ENCODE peak calls at places on chromosomes 3 and 15, in four cellular contexts. N is GM20000, W is osteocyte, Z is heart right ventricle. D is an unnamed sample.

GRCh38 chr3:23959147-23959900 is 14.2 kb downstream of the NR1D2 start:
- DNase-seq in N (no peak), W (no peak), Z (no peak), D (no peak)

GRCh38 chr15:78093242-78094020 is 1.1 kb downstream of the SH2D7 start:
- DNase-seq in N (no peak), W (no peak), Z (no peak), D (no peak)

GRCh38 chr3:113607219-113607596 is 74.9 kb downstream of the SIDT1 start:
- DNase-seq in N (no peak), W (no peak), Z (no peak), D (no peak)

GRCh38 chr3:117036259-117036799 is 326.8 kb downstream of the TUSC7 start:
- DNase-seq in N (no peak), W (peak; percentile 86), Z (no peak), D (no peak)

GRCh38 chr15:89772933-89773583 is 3.1 kb upstream of the MESP2 start:
- DNase-seq in N (no peak), W (no peak), Z (no peak), D (no peak)

GRCh38 chr3:29694783-29695182 is 413.9 kb downstream of the RBMS3 start:
- DNase-seq in N (no peak), W (no peak), Z (no peak), D (no peak)

GRCh38 chr3:113035387-113035982 is 44.7 kb downstream of the GTPBP8 start:
- DNase-seq in N (peak; percentile 75), W (no peak), Z (no peak), D (peak; percentile 68)

GRCh38 chr15:38229700-38230099 is 22.9 kb upstream of the SPRED1 start:
- DNase-seq in N (no peak), W (no peak), Z (no peak), D (no peak)

GRCh38 chr3:148128136-148128535 is 569.6 kb upstream of the AGTR1 start:
- DNase-seq in N (no peak), W (no peak), Z (no peak), D (no peak)

GRCh38 chr3:126827121-126827520 is 123.1 kb downstream of the CHCHD6 start:
- DNase-seq in N (no peak), W (no peak), Z (peak; percentile 23), D (no peak)

GRCh38 chr3:184540777-184541681 is 20.6 kb upstream of the EPHB3 start:
- DNase-seq in N (peak; percentile 70), W (peak; percentile 72), Z (peak; percentile 49), D (peak; percentile 62)

GRCh38 chr15:45326776-45327175 is 51.6 kb downstream of the GATM start:
- DNase-seq in N (no peak), W (no peak), Z (no peak), D (no peak)

GRCh38 chr15:66658057-66658456 is 44.0 kb upstream of the SMAD6 start:
- DNase-seq in N (no peak), W (no peak), Z (no peak), D (no peak)

GRCh38 chr3:110419571-110419970 is 652.0 kb upstream of the NECTIN3 start:
- DNase-seq in N (no peak), W (no peak), Z (no peak), D (no peak)

GRCh38 chr3:16516695-16517481 is 3.4 kb upstream of the RFTN1 start:
- DNase-seq in N (peak; percentile 43), W (no peak), Z (no peak), D (no peak)

GRCh38 chr3:79820089-79820488 is 52.3 kb upstream of the ROBO1 start:
- DNase-seq in N (no peak), W (no peak), Z (no peak), D (no peak)

GRCh38 chr3:79822076-79822475 is 54.3 kb upstream of the ROBO1 start:
- DNase-seq in N (no peak), W (no peak), Z (no peak), D (no peak)

GRCh38 chr3:79815478-79815877 is 47.7 kb upstream of the ROBO1 start:
- DNase-seq in N (no peak), W (no peak), Z (no peak), D (no peak)

GRCh38 chr3:79818015-79818414 is 50.2 kb upstream of the ROBO1 start:
- DNase-seq in N (no peak), W (no peak), Z (no peak), D (no peak)

DNA sequence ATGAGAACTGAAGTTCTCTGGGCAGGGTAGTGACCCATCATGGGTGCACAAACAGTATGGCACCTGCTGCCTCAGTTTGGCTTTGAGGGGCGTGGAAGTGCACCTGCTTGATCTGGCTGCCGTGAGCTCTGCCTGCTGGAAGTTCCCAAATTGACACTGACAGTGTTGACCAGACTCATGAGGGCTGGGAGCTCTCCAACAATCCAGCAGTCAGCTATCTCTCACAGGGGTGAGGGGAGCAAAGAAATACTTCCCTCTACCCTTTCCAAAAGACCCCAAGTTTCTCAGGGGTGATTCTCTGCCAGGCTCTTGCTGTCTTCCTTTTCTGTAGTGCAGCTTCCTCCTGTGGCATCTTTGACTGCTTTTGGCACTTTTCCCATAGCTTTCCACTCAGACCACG is 49.4 kb upstream of the ROBO1 start:
- DNase-seq in N (no peak), W (no peak), Z (no peak), D (no peak)
- TF ChIP-seq CTCF in N (no peak), W (no peak), Z (no peak), D (no peak)

GRCh38 chr3:34396288-34396687 is 597.9 kb downstream of the PDCD6IP start:
- DNase-seq in N (no peak), W (no peak), Z (no peak), D (no peak)

GRCh38 chr3:34396945-34397344 is 598.5 kb downstream of the PDCD6IP start:
- DNase-seq in N (no peak), W (no peak), Z (no peak), D (no peak)

GRCh38 chr3:34394978-34395748 is 596.7 kb downstream of the PDCD6IP start:
- DNase-seq in N (no peak), W (no peak), Z (no peak), D (no peak)
- TF ChIP-seq CTCF in N (no peak), W (no peak), Z (no peak), D (no peak)

DNA sequence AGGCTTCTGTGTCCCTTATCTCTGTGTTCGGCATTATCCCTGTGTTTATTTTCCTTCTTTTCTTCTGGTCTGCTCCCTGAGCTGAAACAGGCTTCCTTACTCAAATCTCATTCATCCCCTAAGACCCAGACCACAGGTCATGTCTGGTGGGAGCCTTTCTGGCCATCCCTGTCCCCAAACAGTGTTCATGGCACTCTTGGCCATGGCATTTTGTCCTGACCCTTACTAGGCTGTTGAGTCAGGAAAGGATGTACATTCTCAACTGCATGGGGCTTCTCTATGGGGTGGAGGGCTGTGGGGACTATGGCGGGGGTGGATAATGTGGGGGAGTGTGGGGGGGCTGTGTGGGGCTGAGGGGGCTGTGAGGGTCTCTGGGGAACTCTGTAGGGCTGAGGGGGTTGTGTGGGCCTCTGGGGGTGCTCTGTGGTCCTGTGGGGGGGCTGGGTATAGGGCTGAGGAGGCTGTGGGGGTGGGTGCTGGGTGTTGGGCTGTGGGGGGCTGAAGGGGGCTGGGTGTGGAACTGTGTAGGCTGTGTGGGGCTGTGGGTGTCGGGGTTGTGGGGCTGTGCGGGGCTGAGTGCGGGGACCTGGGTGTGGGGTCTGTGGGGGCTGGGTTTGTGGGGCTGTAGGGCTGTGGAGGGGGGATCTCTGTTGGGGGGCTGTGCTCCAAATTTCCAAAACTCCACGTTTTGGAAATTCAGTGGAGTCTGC is 64.3 kb downstream of the KLF13 start:
- DNase-seq in N (peak; percentile 3), W (peak; percentile 60), Z (no peak), D (peak; percentile 7)
- TF ChIP-seq CTCF in N (no peak), W (no peak), Z (no peak), D (no peak)

DNA sequence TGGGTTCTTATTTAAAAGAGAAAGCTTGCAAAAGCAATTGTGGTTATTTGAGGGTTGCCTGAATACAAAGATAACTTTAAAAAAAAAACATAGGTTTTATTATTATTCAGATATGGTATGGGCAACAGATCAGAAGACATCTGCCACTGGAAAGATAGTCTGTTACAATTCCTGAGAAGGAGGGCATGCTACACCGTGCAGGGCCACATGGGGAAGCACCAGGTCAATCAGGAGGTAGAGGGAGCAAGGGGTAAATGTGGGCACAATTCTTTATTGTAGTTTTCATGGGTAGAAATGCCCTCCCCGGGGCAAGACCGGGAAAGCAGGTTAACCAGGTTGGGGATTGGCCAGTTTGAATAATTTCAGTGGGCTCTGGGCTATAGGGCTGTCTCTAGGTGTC is 46.5 kb downstream of the BBS4 start:
- DNase-seq in N (no peak), W (no peak), Z (no peak), D (no peak)
- TF ChIP-seq CTCF in N (no peak), W (no peak), Z (no peak), D (no peak)

DNA sequence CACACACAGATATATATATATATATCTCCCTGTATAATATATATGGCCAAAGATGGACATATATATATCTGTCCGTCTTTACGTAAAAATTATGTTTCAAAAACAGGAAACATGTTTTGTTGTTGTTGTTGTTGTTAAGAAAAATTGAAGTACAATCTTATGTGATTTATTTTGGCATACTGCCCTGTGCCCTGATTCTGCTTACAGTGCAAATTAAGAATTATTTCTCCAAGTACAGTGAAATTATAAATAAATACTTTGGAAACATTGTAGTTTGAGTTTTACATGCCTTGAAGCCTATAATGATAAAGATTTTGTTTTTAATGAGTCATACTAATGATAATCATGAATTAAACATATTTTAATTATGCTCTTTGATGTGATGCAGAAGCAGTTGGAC is 994.9 kb downstream of the DIPK2A start:
- DNase-seq in N (no peak), W (no peak), Z (no peak), D (no peak)
- TF ChIP-seq CTCF in N (no peak), W (no peak), Z (no peak), D (no peak)

DNA sequence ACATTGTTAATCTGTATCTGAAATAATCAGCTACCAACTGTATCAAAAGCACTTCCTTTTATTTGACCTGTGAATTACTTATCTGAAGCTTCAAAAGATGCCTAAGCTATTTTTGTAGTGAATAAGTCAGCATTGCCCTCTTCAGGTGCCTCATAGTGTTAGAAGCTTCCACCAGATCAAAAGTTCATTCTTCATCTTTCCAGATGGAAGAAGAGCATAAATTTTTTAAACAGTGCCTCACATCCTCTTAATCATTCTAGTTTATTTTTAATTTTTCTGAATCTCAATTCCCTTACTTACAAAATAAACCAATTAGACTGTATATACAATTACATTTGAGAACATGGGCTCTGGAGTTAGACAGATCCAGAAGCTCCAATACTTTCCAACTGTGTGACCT is 65.0 kb downstream of the MYO5A start:
- DNase-seq in N (peak; percentile 47), W (no peak), Z (no peak), D (no peak)
- TF ChIP-seq CTCF in N (no peak), W (peak; percentile 14), Z (peak; percentile 39), D (peak; percentile 38)

GRCh38 chr15:44130778-44131177 is 64.3 kb downstream of the FRMD5 start:
- DNase-seq in N (no peak), W (no peak), Z (no peak), D (no peak)
- TF ChIP-seq CTCF in N (no peak), W (no peak), Z (peak; percentile 38), D (no peak)

DNA sequence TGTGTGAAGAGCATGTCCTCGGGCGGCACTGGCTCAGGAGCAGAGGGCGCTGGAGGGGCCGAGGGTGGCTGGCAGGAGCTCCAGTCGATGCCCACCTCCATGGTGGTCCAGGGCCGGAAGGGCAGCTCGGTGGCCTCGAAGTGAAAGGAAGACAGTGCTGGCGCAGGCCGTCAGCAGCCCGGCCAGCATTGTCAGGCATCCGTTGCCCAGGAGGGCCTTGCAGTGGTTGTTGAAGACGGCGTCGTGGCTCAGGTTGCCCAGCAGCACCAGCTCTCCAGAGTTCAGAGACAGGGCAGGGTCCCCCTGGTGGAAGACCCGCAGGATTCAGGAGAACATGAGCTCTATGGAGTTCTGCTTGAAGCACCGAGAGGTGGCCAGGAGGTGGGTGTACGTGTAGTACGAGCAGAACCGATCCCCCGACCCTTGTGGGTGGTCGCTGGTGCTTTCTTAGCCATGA is 16.5 kb upstream of the SIAH2 start:
- DNase-seq in N (no peak), W (no peak), Z (no peak), D (no peak)
- TF ChIP-seq CTCF in N (no peak), W (no peak), Z (peak; percentile 14), D (no peak)